ENCODE peak calls at places on chromosomes 12 and 14, in six cellular contexts. H is Calu3, D is HepG2, G is mucosa of descending colon, P is fibroblast of the aortic adventitia, E is BJ. C is an unnamed sample.

GRCh38 chr14:25090716-25091454 is 40.9 kb upstream of the STXBP6 start:
- DNase-seq in H (peak), D (no peak), G (peak), P (peak), E (peak), C (peak)

GRCh38 chr14:100037351-100037750 is 27.9 kb upstream of the EVL start:
- DNase-seq in H (no peak), D (no peak), G (no peak), P (peak), E (no peak), C (peak)

GRCh38 chr12:103905730-103906349 is 24.4 kb upstream of the HSP90B1 start:
- DNase-seq in H (no peak), D (no peak), G (no peak), P (no peak), E (no peak), C (no peak)

GRCh38 chr12:14322403-14322802 is 43.1 kb upstream of the ATF7IP start:
- DNase-seq in H (no peak), D (no peak), G (no peak), P (peak), E (no peak), C (peak)

GRCh38 chr12:110844551-110845395 is 2.0 kb upstream of the CCDC63 start:
- DNase-seq in H (no peak), D (no peak), G (no peak), P (peak), E (no peak), C (no peak)

GRCh38 chr12:102095677-102096263 is 24.1 kb downstream of the NUP37 start:
- DNase-seq in H (peak), D (peak), G (no peak), P (peak), E (no peak), C (peak)

GRCh38 chr14:105075364-105076295 is 10.4 kb upstream of the GPR132 start:
- DNase-seq in H (no peak), D (no peak), G (peak), P (peak), E (no peak), C (peak)

GRCh38 chr14:75725481-75725880 is 64.4 kb downstream of the TTLL5 start:
- DNase-seq in H (no peak), D (no peak), G (no peak), P (no peak), E (no peak), C (no peak)

GRCh38 chr14:73725116-73726024 is 11.2 kb upstream of the PNMA1 start:
- DNase-seq in H (no peak), D (no peak), G (no peak), P (peak), E (no peak), C (peak)

GRCh38 chr14:52802597-52802996 is 11.2 kb upstream of the GNPNAT1 start:
- DNase-seq in H (no peak), D (no peak), G (no peak), P (peak), E (peak), C (no peak)

GRCh38 chr12:27220057-27220987 is 23.8 kb upstream of the STK38L start:
- DNase-seq in H (no peak), D (no peak), G (no peak), P (peak), E (no peak), C (peak)

GRCh38 chr12:83827193-83827592 is 1085.4 kb downstream of the SLC6A15 start:
- DNase-seq in H (no peak), D (no peak), G (no peak), P (no peak), E (no peak), C (no peak)

GRCh38 chr14:104085032-104085888 is at the start of gene ASPG:
- DNase-seq in H (no peak), D (no peak), G (peak), P (no peak), E (no peak), C (no peak)

DNA sequence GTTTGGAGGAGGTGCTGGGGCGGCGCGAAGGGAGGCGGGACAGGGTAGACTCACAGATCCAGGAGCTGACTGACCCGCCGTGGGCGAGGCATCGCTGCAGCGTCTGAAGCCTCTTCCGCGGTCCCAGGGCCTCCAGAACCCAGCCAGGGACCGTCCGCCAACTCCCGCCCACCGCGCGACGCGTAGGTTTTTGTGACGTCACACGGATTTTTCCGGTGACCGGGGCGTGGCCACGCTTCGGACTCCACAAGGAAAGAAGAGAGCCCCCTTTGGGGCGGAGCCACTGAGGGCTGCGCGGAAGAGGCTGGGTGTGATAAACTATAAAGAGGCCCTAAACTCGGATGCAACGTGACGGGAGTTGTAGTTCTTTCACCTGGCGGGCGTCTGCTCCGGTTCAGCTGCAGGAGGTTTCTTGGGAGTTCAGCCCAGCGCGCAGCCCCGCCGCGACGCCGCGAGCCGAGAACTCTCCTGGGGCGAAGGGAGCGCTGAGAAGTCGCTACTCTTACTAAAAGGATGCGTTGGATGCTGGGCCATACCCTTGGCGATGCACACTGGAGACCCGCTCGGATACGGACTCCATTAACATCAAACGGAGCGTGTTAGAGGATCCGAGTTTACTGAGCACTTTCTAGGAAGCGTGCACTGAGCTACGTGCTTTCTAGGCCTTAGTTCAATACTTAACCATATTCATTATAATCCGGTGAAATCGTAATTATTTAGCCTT is at the start of gene AMN1:
- DNase-seq in H (peak), D (peak), G (peak), P (peak), E (peak), C (peak)
- TF ChIP-seq CTCF in H (no peak), D (peak), G (no peak), P (no peak), E (no peak), C (peak)

GRCh38 chr12:95762123-95762785 is 28.3 kb downstream of the NTN4 start:
- DNase-seq in H (no peak), D (peak), G (no peak), P (peak), E (no peak), C (no peak)
- TF ChIP-seq CTCF in H (no peak), D (no peak), G (no peak), P (no peak), E (no peak), C (no peak)

GRCh38 chr12:11980133-11980532 is 90.6 kb upstream of the BCL2L14 start:
- DNase-seq in H (no peak), D (no peak), G (no peak), P (no peak), E (no peak), C (no peak)
- TF ChIP-seq CTCF in H (no peak), D (no peak), G (no peak), P (no peak), E (no peak), C (no peak)

GRCh38 chr12:124863409-124864325 is at the start of gene SCARB1:
- DNase-seq in H (peak), D (peak), G (peak), P (peak), E (no peak), C (peak)
- TF ChIP-seq CTCF in H (no peak), D (peak), G (peak), P (no peak), E (no peak), C (no peak)

GRCh38 chr12:99658950-99659349 is 11.4 kb downstream of the GARIN6 start:
- DNase-seq in H (no peak), D (no peak), G (no peak), P (no peak), E (no peak), C (peak)
- TF ChIP-seq CTCF in H (no peak), D (peak), G (no peak), P (no peak), E (no peak), C (no peak)

DNA sequence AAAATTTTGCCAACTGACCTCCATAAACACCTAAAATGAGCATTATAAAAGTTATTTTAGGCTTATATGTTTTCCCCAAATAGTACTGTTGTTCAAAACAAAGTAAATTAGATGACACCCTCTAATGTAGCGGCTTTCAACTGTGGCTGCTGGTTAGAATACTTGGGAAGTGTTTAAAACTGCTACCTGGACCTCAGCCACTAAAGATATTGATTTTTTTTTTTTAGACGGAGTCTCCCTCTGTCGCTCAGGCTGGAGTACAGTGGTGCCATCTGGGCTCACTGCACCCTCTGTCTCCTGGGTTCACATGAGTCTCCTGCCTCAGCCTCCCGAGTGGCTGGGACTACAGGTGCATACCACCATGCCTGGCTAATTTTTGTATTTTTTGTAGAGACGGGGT is 16.2 kb downstream of the PRORP start:
- DNase-seq in H (no peak), D (no peak), G (no peak), P (no peak), E (no peak), C (no peak)
- TF ChIP-seq CTCF in H (no peak), D (no peak), G (no peak), P (no peak), E (no peak), C (no peak)

GRCh38 chr12:4943067-4943937 is 33.6 kb downstream of the KCNA1 start:
- DNase-seq in H (no peak), D (no peak), G (no peak), P (no peak), E (no peak), C (no peak)

GRCh38 chr12:4939418-4940023 is 29.8 kb downstream of the KCNA1 start:
- DNase-seq in H (no peak), D (no peak), G (no peak), P (peak), E (no peak), C (no peak)

GRCh38 chr12:4947297-4947696 is 37.6 kb downstream of the KCNA1 start:
- DNase-seq in H (no peak), D (no peak), G (no peak), P (no peak), E (no peak), C (no peak)

GRCh38 chr12:4938900-4939299 is 29.2 kb downstream of the KCNA1 start:
- DNase-seq in H (no peak), D (no peak), G (no peak), P (no peak), E (no peak), C (no peak)

GRCh38 chr12:4943938-4944284 is 34.2 kb downstream of the KCNA1 start:
- DNase-seq in H (no peak), D (no peak), G (no peak), P (no peak), E (no peak), C (no peak)
- TF ChIP-seq CTCF in H (no peak), D (no peak), G (no peak), P (no peak), E (no peak), C (no peak)

GRCh38 chr14:91899777-91900176 is 32.4 kb upstream of the TC2N start:
- DNase-seq in H (no peak), D (no peak), G (no peak), P (peak), E (no peak), C (no peak)

GRCh38 chr14:91901449-91902250 is 34.3 kb upstream of the TC2N start:
- DNase-seq in H (no peak), D (no peak), G (no peak), P (peak), E (no peak), C (no peak)

GRCh38 chr14:91897121-91897701 is 29.9 kb upstream of the TC2N start:
- DNase-seq in H (no peak), D (no peak), G (no peak), P (peak), E (peak), C (peak)

GRCh38 chr14:91898256-91898843 is 31.0 kb upstream of the TC2N start:
- DNase-seq in H (no peak), D (peak), G (no peak), P (no peak), E (no peak), C (no peak)

DNA sequence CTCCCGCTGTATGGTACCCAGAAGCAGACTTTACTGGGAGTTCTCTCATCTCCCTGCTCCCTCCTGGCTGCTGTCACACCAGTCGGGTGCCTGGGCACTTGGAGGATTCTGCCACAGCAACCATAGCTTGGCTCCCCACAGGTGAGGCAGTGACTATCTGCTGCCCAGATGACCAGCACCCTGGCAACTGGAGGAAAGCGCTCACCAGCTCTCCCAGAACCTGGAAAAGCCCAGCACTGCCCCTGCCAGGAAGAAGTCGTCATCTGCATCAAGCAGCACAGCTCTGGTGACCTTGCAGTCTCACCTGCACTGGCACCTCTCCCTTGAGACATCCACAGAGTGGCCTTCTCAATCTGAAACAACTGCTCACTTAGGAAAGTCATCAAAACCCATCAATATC is 31.9 kb upstream of the TC2N start:
- DNase-seq in H (peak), D (no peak), G (no peak), P (no peak), E (no peak), C (no peak)
- TF ChIP-seq CTCF in H (no peak), D (peak), G (no peak), P (no peak), E (no peak), C (no peak)

GRCh38 chr14:32345311-32345771 is 16.2 kb downstream of the AKAP6 start:
- DNase-seq in H (no peak), D (no peak), G (no peak), P (peak), E (no peak), C (peak)
- TF ChIP-seq CTCF in H (no peak), D (no peak), G (no peak), P (no peak), E (no peak), C (peak)

DNA sequence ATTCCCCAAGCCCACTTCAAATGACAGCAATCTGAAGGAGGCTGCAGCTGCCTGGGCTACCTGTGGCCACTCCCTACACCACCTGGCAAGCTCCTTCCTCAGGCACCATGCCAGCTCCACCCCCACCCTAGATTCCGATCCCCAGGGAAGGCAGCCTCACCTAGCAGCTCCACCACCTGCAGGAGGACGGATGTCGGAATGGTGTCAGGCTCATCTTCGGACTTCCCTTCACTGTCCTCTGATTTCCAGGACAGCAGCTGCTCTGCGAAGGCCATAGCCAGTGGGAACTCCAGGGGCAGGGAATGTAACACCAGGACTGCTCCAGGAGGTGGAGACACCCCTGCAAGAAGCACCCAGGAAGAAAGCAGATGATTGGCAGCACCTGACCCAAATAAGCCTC is 65.3 kb downstream of the TRAFD1 start:
- DNase-seq in H (peak), D (no peak), G (peak), P (no peak), E (no peak), C (no peak)
- TF ChIP-seq CTCF in H (no peak), D (no peak), G (no peak), P (no peak), E (no peak), C (no peak)